ENCODE peak calls at places on chromosomes 7 and 10, in four cellular contexts. L is transverse colon, S is prostate gland, V is A549. I is an unnamed sample.

GRCh38 chr7:40571796-40572195 is 437.0 kb downstream of the SUGCT start:
- DNase-seq in L (no peak), S (no peak), V (no peak), I (no peak)

GRCh38 chr10:77308084-77308732 is 329.4 kb downstream of the KCNMA1 start:
- DNase-seq in L (no peak), S (no peak), V (no peak), I (no peak)

GRCh38 chr10:121490906-121491519 is 107.2 kb downstream of the FGFR2 start:
- DNase-seq in L (peak), S (no peak), V (no peak), I (peak)

GRCh38 chr10:101006593-101007098 is 7.0 kb downstream of the LZTS2 start:
- DNase-seq in L (no peak), S (no peak), V (no peak), I (no peak)

GRCh38 chr10:121873236-121873635 is 54.6 kb downstream of the ATE1 start:
- DNase-seq in L (no peak), S (no peak), V (no peak), I (no peak)

GRCh38 chr10:131885391-131886165 is 15.2 kb upstream of the PPP2R2D start:
- DNase-seq in L (peak), S (peak), V (peak), I (peak)

GRCh38 chr7:25839084-25839769 is 312.8 kb upstream of the NFE2L3 start:
- DNase-seq in L (no peak), S (no peak), V (no peak), I (no peak)

GRCh38 chr10:77629775-77630565 is 7.6 kb downstream of the KCNMA1 start:
- DNase-seq in L (no peak), S (no peak), V (no peak), I (no peak)

GRCh38 chr10:111677747-111678146 is 505.8 kb downstream of the GPAM start:
- DNase-seq in L (no peak), S (no peak), V (no peak), I (no peak)

GRCh38 chr7:112970771-112971170 is 115.9 kb downstream of the GPR85 start:
- DNase-seq in L (no peak), S (no peak), V (no peak), I (no peak)

GRCh38 chr10:34256216-34256615 is 558.9 kb downstream of the PARD3 start:
- DNase-seq in L (peak), S (no peak), V (no peak), I (no peak)

GRCh38 chr7:107043916-107044346 is 574 bp upstream of the PRKAR2B start:
- DNase-seq in L (no peak), S (no peak), V (peak), I (no peak)

GRCh38 chr10:126468876-126469643 is 80.8 kb upstream of the ADAM12 start:
- DNase-seq in L (no peak), S (no peak), V (no peak), I (no peak)

GRCh38 chr7:4103352-4104091 is 578.6 kb upstream of the FOXK1 start:
- DNase-seq in L (no peak), S (no peak), V (peak), I (no peak)

GRCh38 chr10:33335800-33336605 is 1.5 kb upstream of the NRP1 start:
- DNase-seq in L (peak), S (peak), V (peak), I (peak)

GRCh38 chr10:102595914-102596313 is 48.4 kb upstream of the TRIM8 start:
- DNase-seq in L (no peak), S (no peak), V (no peak), I (no peak)

GRCh38 chr10:103659674-103660363 is 166.3 kb downstream of the NEURL1 start:
- DNase-seq in L (peak), S (peak), V (no peak), I (peak)

GRCh38 chr10:10758306-10758705 is 259.4 kb upstream of the CELF2 start:
- DNase-seq in L (no peak), S (no peak), V (no peak), I (no peak)

GRCh38 chr7:38129162-38129561 is 48.9 kb upstream of the STARD3NL start:
- DNase-seq in L (no peak), S (no peak), V (no peak), I (no peak)

GRCh38 chr7:50591480-50592438 is 26.6 kb upstream of the DDC start:
- DNase-seq in L (no peak), S (no peak), V (no peak), I (no peak)

GRCh38 chr10:110069502-110069982 is 61.8 kb downstream of the ADD3 start:
- DNase-seq in L (no peak), S (no peak), V (no peak), I (no peak)

GRCh38 chr10:110067960-110068770 is 60.4 kb downstream of the ADD3 start:
- DNase-seq in L (no peak), S (no peak), V (no peak), I (no peak)

GRCh38 chr10:110065269-110065668 is 57.5 kb downstream of the ADD3 start:
- DNase-seq in L (no peak), S (no peak), V (no peak), I (no peak)

GRCh38 chr10:110074298-110074697 is 66.5 kb downstream of the ADD3 start:
- DNase-seq in L (no peak), S (no peak), V (no peak), I (peak)

DNA sequence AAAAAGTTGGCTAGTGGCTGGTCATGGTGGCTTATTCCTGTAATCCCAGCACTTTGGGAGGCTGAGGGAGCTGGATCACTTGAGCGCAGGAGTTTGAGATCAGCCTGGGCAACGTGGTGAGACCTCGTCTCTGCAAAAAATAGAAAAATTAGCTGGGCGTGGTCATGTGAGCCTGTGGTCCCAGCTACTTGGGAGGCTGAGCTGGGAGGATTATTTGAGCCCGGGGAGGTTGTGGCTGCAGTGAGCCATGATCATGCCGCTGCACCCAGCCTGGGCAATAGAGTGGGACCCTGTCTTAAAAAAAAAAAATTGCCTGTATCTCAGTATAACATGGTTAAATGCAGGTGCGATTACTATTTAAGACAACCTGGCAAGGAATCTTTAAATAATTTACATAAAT is 61.0 kb downstream of the ADD3 start:
- DNase-seq in L (no peak), S (no peak), V (no peak), I (no peak)
- H3K4me3 ChIP-seq in L (no peak), S (no peak), V (no peak), I (no peak)

GRCh38 chr10:68406815-68407585 is at the start of gene RUFY2:
- DNase-seq in L (peak), S (peak), V (peak), I (peak)
- TF ChIP-seq POLR2A in L (peak), S (no peak), V (peak), I (peak)

DNA sequence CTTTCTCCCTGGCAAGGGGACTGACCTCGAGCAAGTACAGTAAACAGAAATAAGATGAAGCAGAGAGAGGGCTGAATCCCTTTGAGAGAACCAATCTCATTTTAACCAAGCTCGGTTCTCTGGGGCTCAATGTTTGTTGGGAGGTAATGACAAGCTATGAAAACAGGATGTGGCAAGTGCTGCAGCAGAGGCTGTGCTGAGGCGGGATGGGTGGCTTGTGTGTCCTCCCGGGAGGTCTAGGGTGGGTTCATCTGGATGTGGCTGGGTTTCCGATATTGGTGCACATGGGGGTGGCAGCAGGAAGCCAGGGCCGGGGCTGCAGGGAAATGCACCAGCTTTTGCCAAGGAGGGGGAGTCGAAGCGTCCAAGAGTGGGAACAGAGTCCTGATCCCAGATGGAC is 84.5 kb downstream of the AOAH start:
- DNase-seq in L (peak), S (no peak), V (no peak), I (peak)
- H3K4me3 ChIP-seq in L (no peak), S (no peak), V (no peak), I (no peak)

DNA sequence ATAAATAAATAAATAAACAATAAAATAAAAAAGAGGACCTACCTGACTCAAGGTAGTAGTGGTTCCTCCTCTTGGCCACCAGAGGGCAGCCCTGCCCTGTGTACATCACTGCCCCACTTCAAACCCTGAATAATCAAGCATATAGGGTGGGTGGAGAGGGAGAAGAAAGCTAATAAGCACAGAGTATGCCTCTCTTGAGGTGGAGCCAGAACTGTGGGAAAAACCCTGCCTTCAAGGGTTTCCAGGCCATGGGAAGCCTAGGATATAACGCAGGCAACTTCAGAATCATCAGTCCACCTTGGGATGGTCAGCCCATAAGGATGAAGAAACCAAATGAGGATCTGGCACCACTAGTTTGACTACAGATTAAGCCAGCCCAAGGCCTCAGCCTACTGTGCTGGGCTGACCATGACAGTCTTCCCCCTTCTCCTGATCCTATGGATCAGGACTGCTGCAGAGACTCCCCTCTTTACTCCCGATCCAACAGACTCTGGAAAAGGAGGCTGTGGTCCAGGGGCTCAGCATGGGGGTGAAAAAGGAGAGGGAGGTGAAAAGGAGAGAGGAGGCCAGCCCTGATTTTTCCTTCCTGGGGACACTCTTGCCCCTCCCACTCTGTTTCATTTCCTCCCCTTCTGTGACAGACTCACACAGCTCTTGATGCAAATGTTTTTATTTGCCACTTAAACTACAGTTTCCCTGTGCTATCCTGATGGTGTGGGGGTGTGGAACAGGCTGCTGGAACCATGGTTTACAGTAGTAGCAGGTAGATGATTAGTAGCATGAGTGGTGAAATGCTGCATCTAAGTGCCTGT is 10.1 kb downstream of the AVPI1 start:
- DNase-seq in L (peak), S (no peak), V (peak), I (peak)
- TF ChIP-seq POLR2A in L (no peak), S (no peak), V (no peak), I (no peak)

GRCh38 chr10:26439436-26440090 is 1.4 kb downstream of the APBB1IP start:
- DNase-seq in L (no peak), S (no peak), V (no peak), I (no peak)
- H3K4me3 ChIP-seq in L (peak), S (no peak), V (peak), I (no peak)

DNA sequence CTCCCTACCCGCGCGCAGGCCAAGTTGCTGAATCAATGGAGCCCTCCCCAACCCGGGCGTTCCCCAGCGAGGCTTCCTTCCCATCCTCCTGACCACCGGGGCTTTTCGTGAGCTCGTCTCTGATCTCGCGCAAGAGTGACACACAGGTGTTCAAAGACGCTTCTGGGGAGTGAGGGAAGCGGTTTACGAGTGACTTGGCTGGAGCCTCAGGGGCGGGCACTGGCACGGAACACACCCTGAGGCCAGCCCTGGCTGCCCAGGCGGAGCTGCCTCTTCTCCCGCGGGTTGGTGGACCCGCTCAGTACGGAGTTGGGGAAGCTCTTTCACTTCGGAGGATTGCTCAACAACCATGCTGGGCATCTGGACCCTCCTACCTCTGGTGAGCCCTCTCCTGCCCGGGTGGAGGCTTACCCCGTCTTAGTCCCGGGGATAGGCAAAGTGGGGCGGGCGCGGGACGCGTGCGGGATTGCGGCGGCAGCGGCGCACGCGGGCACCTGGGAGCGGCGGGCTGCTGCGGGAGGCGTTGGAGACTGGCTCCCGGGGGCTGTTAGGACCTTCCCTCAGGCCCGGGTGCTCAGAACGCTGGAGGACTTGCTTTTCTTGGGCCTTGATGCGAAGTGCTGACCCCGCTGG is at the start of gene FAS:
- DNase-seq in L (peak), S (peak), V (peak), I (peak)
- TF ChIP-seq POLR2A in L (peak), S (peak), V (peak), I (peak)

GRCh38 chr7:45001138-45001694 is 1.2 kb downstream of the CCM2 start:
- DNase-seq in L (peak), S (no peak), V (no peak), I (peak)

GRCh38 chr7:45000096-45001032 is at the start of gene CCM2:
- DNase-seq in L (peak), S (no peak), V (peak), I (peak)

GRCh38 chr7:44995555-44996493 is 4.2 kb upstream of the CCM2 start:
- DNase-seq in L (no peak), S (no peak), V (no peak), I (no peak)

GRCh38 chr7:44999245-45000095 is 531 bp upstream of the CCM2 start:
- DNase-seq in L (peak), S (peak), V (peak), I (peak)

DNA sequence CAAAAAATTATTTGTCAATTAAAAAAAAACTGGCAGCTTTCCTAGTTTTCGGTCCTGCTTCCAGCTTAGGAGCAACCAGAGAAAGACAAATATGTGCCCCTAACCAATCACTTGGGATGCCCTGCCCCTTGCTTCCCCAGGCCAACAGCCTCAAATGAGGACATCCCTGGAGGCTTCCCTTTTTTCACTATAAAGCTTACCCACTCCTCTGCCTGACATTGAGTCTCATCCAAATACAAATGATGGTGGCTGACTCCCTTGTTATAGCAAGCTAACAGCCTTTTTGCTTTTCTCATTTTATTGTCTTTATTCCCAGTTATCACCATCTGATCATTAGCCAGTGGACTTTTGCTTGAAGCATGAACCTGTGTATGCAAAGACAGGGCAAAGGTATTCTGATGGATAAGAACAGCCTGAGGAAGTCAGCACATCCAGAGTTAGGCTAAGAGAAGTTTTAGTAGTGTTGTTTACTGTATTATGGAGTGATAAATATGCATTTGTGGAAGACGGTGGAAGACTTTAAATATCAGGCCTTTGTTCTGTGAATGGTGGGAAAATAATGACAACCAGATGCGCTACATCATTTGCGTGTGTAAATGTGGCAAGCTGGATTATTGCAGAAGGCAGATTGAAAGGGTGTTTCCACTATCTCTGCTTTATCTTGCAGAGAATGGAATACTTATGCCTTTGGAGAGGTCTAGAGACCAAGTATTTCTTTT is 1.7 kb upstream of the CCM2 start:
- DNase-seq in L (no peak), S (no peak), V (no peak), I (no peak)
- H3K4me3 ChIP-seq in L (peak), S (no peak), V (peak), I (no peak)

GRCh38 chr7:27153526-27153925 is 1.1 kb upstream of the HOXA3 start:
- DNase-seq in L (no peak), S (no peak), V (no peak), I (no peak)

GRCh38 chr7:27150568-27151340 is 1.6 kb downstream of the HOXA3 start:
- DNase-seq in L (peak), S (peak), V (peak), I (peak)

GRCh38 chr7:27152816-27153486 is 568 bp upstream of the HOXA3 start:
- DNase-seq in L (no peak), S (no peak), V (no peak), I (no peak)

GRCh38 chr7:27151341-27151944 is 940 bp downstream of the HOXA3 start:
- DNase-seq in L (no peak), S (no peak), V (no peak), I (no peak)

GRCh38 chr7:27151945-27152815 is at the start of gene HOXA3:
- DNase-seq in L (peak), S (no peak), V (no peak), I (peak)
- TF ChIP-seq POLR2A in L (peak), S (peak), V (no peak), I (no peak)